ENCODE peak calls at places on chromosome 1, in seven cellular contexts. One of them, this sample, is unnamed.

GRCh38 chr1:46530311-46530710 is 21.1 kb downstream of the KNCN start:
- DNase-seq in MM.1S: no peak
- DNase-seq in A549: no peak
- DNase-seq in HepG2: no peak
- DNase-seq in H9: no peak
- DNase-seq in tibial nerve: no peak
- DNase-seq in heart right ventricle: no peak
- DNase-seq in this sample: no peak

GRCh38 chr1:45892068-45892785 is 88.8 kb downstream of the MAST2 start:
- DNase-seq in heart right ventricle: no peak
- DNase-seq in H9: no peak
- DNase-seq in tibial nerve: no peak
- DNase-seq in MM.1S: no peak
- DNase-seq in A549: peak
- DNase-seq in HepG2: peak
- DNase-seq in this sample: no peak

GRCh38 chr1:10074059-10074854 is 41.5 kb downstream of the UBE4B start:
- DNase-seq in H9: no peak
- DNase-seq in MM.1S: peak
- DNase-seq in heart right ventricle: no peak
- DNase-seq in HepG2: no peak
- DNase-seq in tibial nerve: no peak
- DNase-seq in A549: peak
- DNase-seq in this sample: peak

GRCh38 chr1:186302378-186302920 is 72.6 kb downstream of the TPR start:
- DNase-seq in heart right ventricle: no peak
- DNase-seq in H9: no peak
- DNase-seq in HepG2: no peak
- DNase-seq in A549: no peak
- DNase-seq in MM.1S: no peak
- DNase-seq in tibial nerve: no peak
- DNase-seq in this sample: no peak

GRCh38 chr1:27567183-27567526 is 36.8 kb downstream of the AHDC1 start:
- DNase-seq in heart right ventricle: no peak
- DNase-seq in HepG2: no peak
- DNase-seq in A549: no peak
- DNase-seq in tibial nerve: no peak
- DNase-seq in MM.1S: no peak
- DNase-seq in H9: no peak
- DNase-seq in this sample: no peak

GRCh38 chr1:57300186-57300585 is 123.7 kb downstream of the DAB1 start:
- DNase-seq in H9: no peak
- DNase-seq in HepG2: no peak
- DNase-seq in heart right ventricle: no peak
- DNase-seq in A549: no peak
- DNase-seq in MM.1S: no peak
- DNase-seq in tibial nerve: no peak
- DNase-seq in this sample: no peak

GRCh38 chr1:203126151-203126865 is 1.2 kb upstream of the ADORA1 start:
- DNase-seq in MM.1S: no peak
- DNase-seq in A549: peak
- DNase-seq in tibial nerve: no peak
- DNase-seq in HepG2: no peak
- DNase-seq in heart right ventricle: no peak
- DNase-seq in H9: peak
- DNase-seq in this sample: no peak

GRCh38 chr1:87331319-87332269 is 2.9 kb downstream of the LMO4 start:
- DNase-seq in A549: peak
- DNase-seq in H9: peak
- DNase-seq in tibial nerve: peak
- DNase-seq in HepG2: peak
- DNase-seq in MM.1S: peak
- DNase-seq in heart right ventricle: peak
- DNase-seq in this sample: peak

GRCh38 chr1:111944121-111944785 is 45.2 kb downstream of the KCND3 start:
- DNase-seq in A549: no peak
- DNase-seq in tibial nerve: no peak
- DNase-seq in H9: no peak
- DNase-seq in heart right ventricle: peak
- DNase-seq in HepG2: no peak
- DNase-seq in MM.1S: no peak
- DNase-seq in this sample: no peak

GRCh38 chr1:67313934-67314671 is 6.4 kb downstream of the IL12RB2 start:
- DNase-seq in HepG2: no peak
- DNase-seq in heart right ventricle: no peak
- DNase-seq in MM.1S: no peak
- DNase-seq in H9: no peak
- DNase-seq in A549: no peak
- DNase-seq in tibial nerve: no peak
- DNase-seq in this sample: no peak

GRCh38 chr1:170530972-170531757 is 801 bp upstream of the GORAB start:
- DNase-seq in A549: no peak
- DNase-seq in MM.1S: no peak
- DNase-seq in heart right ventricle: peak
- DNase-seq in H9: no peak
- DNase-seq in HepG2: no peak
- DNase-seq in tibial nerve: no peak
- DNase-seq in this sample: no peak

GRCh38 chr1:46284597-46285564 is 18.5 kb downstream of the LRRC41 start:
- DNase-seq in MM.1S: no peak
- DNase-seq in A549: no peak
- DNase-seq in heart right ventricle: no peak
- DNase-seq in tibial nerve: no peak
- DNase-seq in HepG2: no peak
- DNase-seq in H9: no peak
- DNase-seq in this sample: no peak

GRCh38 chr1:61224609-61225008 is 142.2 kb downstream of the NFIA start:
- DNase-seq in tibial nerve: no peak
- DNase-seq in A549: no peak
- DNase-seq in HepG2: no peak
- DNase-seq in MM.1S: no peak
- DNase-seq in H9: no peak
- DNase-seq in heart right ventricle: no peak
- DNase-seq in this sample: no peak

GRCh38 chr1:75600781-75601180 is 10.1 kb downstream of the SLC44A5 start:
- DNase-seq in MM.1S: no peak
- DNase-seq in heart right ventricle: no peak
- DNase-seq in H9: no peak
- DNase-seq in tibial nerve: no peak
- DNase-seq in A549: no peak
- DNase-seq in HepG2: no peak
- DNase-seq in this sample: no peak

GRCh38 chr1:54112027-54112426 is 40.8 kb downstream of the CDCP2 start:
- DNase-seq in heart right ventricle: no peak
- DNase-seq in HepG2: no peak
- DNase-seq in A549: no peak
- DNase-seq in tibial nerve: no peak
- DNase-seq in MM.1S: no peak
- DNase-seq in H9: peak
- DNase-seq in this sample: no peak

GRCh38 chr1:64006276-64007051 is 197.0 kb upstream of the UBE2U start:
- DNase-seq in MM.1S: no peak
- DNase-seq in HepG2: peak
- DNase-seq in tibial nerve: no peak
- DNase-seq in A549: peak
- DNase-seq in heart right ventricle: no peak
- DNase-seq in H9: no peak
- DNase-seq in this sample: no peak

GRCh38 chr1:214419650-214420049 is 131.8 kb downstream of the PTPN14 start:
- DNase-seq in A549: no peak
- DNase-seq in tibial nerve: no peak
- DNase-seq in heart right ventricle: no peak
- DNase-seq in HepG2: no peak
- DNase-seq in H9: no peak
- DNase-seq in MM.1S: no peak
- DNase-seq in this sample: no peak

GRCh38 chr1:214416417-214417212 is 134.8 kb downstream of the PTPN14 start:
- DNase-seq in HepG2: no peak
- DNase-seq in A549: no peak
- DNase-seq in tibial nerve: no peak
- DNase-seq in MM.1S: no peak
- DNase-seq in heart right ventricle: no peak
- DNase-seq in H9: no peak
- DNase-seq in this sample: no peak

GRCh38 chr1:214418380-214418779 is 133.0 kb downstream of the PTPN14 start:
- DNase-seq in MM.1S: peak
- DNase-seq in HepG2: no peak
- DNase-seq in tibial nerve: no peak
- DNase-seq in A549: no peak
- DNase-seq in heart right ventricle: no peak
- DNase-seq in H9: no peak
- DNase-seq in this sample: no peak

GRCh38 chr1:214415131-214415530 is 134.2 kb downstream of the SMYD2 start:
- DNase-seq in HepG2: no peak
- DNase-seq in H9: no peak
- DNase-seq in heart right ventricle: no peak
- DNase-seq in tibial nerve: no peak
- DNase-seq in MM.1S: no peak
- DNase-seq in A549: no peak
- DNase-seq in this sample: no peak

DNA sequence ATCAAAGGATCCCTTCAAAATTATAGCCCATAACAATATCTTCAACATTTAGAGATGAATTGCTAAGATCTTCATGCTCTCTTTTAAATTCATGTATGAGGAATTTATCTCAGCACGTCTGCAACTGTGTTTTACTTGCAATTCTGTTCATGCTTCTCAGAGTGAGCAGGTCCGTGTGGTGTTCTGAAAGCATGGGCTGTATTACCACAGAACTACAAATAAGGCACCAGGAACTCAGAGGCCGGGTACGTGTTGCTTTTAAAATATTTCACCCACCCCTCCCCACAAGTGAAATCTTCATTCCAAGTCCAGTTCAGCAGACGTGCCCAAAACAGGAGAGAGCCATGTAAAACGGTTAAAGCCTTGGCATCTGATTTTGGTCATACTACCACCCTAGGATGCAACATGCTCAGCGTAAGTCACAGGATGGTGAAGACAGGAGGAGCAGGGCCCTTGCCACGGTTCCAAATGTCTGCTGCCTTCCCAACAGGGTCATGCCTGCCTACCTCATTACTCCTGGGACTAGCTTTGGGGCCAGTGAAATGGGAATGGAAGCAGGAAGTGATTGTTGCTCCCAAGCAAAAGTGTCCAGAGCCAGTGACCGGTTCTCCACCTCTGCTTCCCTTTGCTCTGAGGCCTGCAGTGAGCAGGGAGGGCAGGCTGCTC is 133.7 kb downstream of the PTPN14 start:
- DNase-seq in H9: no peak
- DNase-seq in A549: no peak
- DNase-seq in tibial nerve: no peak
- DNase-seq in MM.1S: no peak
- DNase-seq in HepG2: no peak
- DNase-seq in heart right ventricle: no peak
- DNase-seq in this sample: no peak
- H3K27ac ChIP-seq in H9: no peak
- H3K27ac ChIP-seq in A549: no peak
- H3K27ac ChIP-seq in tibial nerve: no peak
- H3K27ac ChIP-seq in MM.1S: no peak
- H3K27ac ChIP-seq in HepG2: no peak
- H3K27ac ChIP-seq in heart right ventricle: peak
- H3K27ac ChIP-seq in this sample: no peak

GRCh38 chr1:7454052-7454815 is 316.9 kb upstream of the VAMP3 start:
- DNase-seq in MM.1S: no peak
- DNase-seq in A549: no peak
- DNase-seq in heart right ventricle: peak
- DNase-seq in H9: peak
- DNase-seq in tibial nerve: no peak
- DNase-seq in HepG2: no peak
- DNase-seq in this sample: peak
- H3K27ac ChIP-seq in MM.1S: no peak
- H3K27ac ChIP-seq in A549: peak
- H3K27ac ChIP-seq in heart right ventricle: no peak
- H3K27ac ChIP-seq in H9: no peak
- H3K27ac ChIP-seq in tibial nerve: no peak
- H3K27ac ChIP-seq in HepG2: no peak
- H3K27ac ChIP-seq in this sample: no peak

GRCh38 chr1:117694543-117694942 is 88.7 kb downstream of the TENT5C start:
- DNase-seq in A549: no peak
- DNase-seq in H9: no peak
- DNase-seq in HepG2: no peak
- DNase-seq in MM.1S: no peak
- DNase-seq in tibial nerve: no peak
- DNase-seq in heart right ventricle: no peak
- DNase-seq in this sample: no peak

GRCh38 chr1:117697220-117697781 is 91.5 kb downstream of the TENT5C start:
- DNase-seq in A549: no peak
- DNase-seq in H9: no peak
- DNase-seq in MM.1S: no peak
- DNase-seq in HepG2: no peak
- DNase-seq in heart right ventricle: no peak
- DNase-seq in tibial nerve: no peak
- DNase-seq in this sample: no peak

GRCh38 chr1:117696567-117696966 is 90.7 kb downstream of the TENT5C start:
- DNase-seq in MM.1S: no peak
- DNase-seq in tibial nerve: no peak
- DNase-seq in H9: no peak
- DNase-seq in A549: no peak
- DNase-seq in heart right ventricle: no peak
- DNase-seq in HepG2: no peak
- DNase-seq in this sample: no peak

GRCh38 chr1:117698398-117699160 is 92.7 kb downstream of the TENT5C start:
- DNase-seq in H9: no peak
- DNase-seq in heart right ventricle: peak
- DNase-seq in MM.1S: no peak
- DNase-seq in tibial nerve: no peak
- DNase-seq in A549: no peak
- DNase-seq in HepG2: no peak
- DNase-seq in this sample: no peak

DNA sequence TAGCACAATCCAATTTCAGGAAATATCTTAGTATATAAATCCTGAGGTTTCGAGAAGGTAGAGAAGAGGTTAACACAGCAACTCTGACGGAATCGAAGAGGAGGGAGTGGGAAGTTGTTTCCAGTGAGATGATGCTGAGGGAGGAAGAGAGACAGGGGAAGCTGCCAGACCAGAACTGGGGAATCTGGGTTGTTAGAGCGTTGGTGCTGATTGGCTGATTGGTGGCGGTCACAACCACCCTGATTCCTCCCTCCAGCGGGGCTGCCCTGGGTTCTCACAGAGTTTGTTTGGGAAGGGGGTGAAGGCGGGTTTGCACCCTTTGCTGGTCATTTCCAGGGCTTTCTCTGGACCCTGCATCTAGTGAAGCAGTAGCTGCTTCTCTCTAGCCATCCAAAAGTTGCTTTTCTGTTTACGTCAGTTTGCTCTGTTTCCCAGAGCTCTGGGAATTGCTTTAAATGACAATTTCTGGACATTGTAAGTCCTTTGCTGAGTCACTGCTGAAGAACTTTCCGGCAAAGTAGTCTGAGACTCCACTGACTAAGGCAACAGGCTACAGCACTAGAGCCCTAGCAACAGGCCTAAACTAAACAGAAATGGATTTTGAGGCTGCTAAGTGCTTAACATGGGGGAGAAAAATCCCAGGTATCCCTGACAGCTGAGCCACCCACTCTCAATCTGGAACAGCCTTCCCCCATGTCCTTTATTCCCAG is 90.1 kb downstream of the TENT5C start:
- DNase-seq in heart right ventricle: no peak
- DNase-seq in H9: peak
- DNase-seq in MM.1S: no peak
- DNase-seq in tibial nerve: no peak
- DNase-seq in A549: no peak
- DNase-seq in HepG2: no peak
- DNase-seq in this sample: no peak
- H3K27ac ChIP-seq in heart right ventricle: peak
- H3K27ac ChIP-seq in H9: no peak
- H3K27ac ChIP-seq in MM.1S: no peak
- H3K27ac ChIP-seq in tibial nerve: no peak
- H3K27ac ChIP-seq in A549: peak
- H3K27ac ChIP-seq in HepG2: no peak
- H3K27ac ChIP-seq in this sample: no peak

GRCh38 chr1:23798662-23799142 is 1.9 kb downstream of the GALE start:
- DNase-seq in tibial nerve: no peak
- DNase-seq in HepG2: no peak
- DNase-seq in H9: no peak
- DNase-seq in MM.1S: no peak
- DNase-seq in A549: no peak
- DNase-seq in heart right ventricle: no peak
- DNase-seq in this sample: no peak
- H3K27ac ChIP-seq in tibial nerve: no peak
- H3K27ac ChIP-seq in HepG2: peak
- H3K27ac ChIP-seq in H9: no peak
- H3K27ac ChIP-seq in MM.1S: no peak
- H3K27ac ChIP-seq in A549: peak
- H3K27ac ChIP-seq in heart right ventricle: peak
- H3K27ac ChIP-seq in this sample: no peak